ENCODE peak calls at places on chromosomes 2 and 18, in eight cellular contexts. One of them, this sample, is unnamed.

GRCh38 chr2:223590964-223591363 is 11.2 kb downstream of the SCG2 start:
- DNase-seq in M059J: no peak
- DNase-seq in MCF 10A: no peak
- DNase-seq in activated T-cell treated with anti-CD3 and anti-CD28 coated beads, Interleukin-2, amount 50 U/mL, for 1 hour: no peak
- DNase-seq in CD8-positive, alpha-beta T cell: no peak
- DNase-seq in stimulated activated CD4-positive, alpha-beta T cell treated with anti-CD3 and anti-CD28 coated beads, Interleukin-1b, Interleukin-23, amount 100 ng/mL, for 24 hours: no peak
- DNase-seq in choroid plexus epithelial cell: peak
- DNase-seq in NCI-H1417 treated with DMSO at 0.1 percent for 48 hours: no peak
- DNase-seq in this sample: no peak

GRCh38 chr2:46286715-46287114 is 10.5 kb upstream of the EPAS1 start:
- DNase-seq in M059J: no peak
- DNase-seq in MCF 10A: no peak
- DNase-seq in activated T-cell treated with anti-CD3 and anti-CD28 coated beads, Interleukin-2, amount 50 U/mL, for 1 hour: no peak
- DNase-seq in CD8-positive, alpha-beta T cell: no peak
- DNase-seq in stimulated activated CD4-positive, alpha-beta T cell treated with anti-CD3 and anti-CD28 coated beads, Interleukin-1b, Interleukin-23, amount 100 ng/mL, for 24 hours: no peak
- DNase-seq in choroid plexus epithelial cell: no peak
- DNase-seq in NCI-H1417 treated with DMSO at 0.1 percent for 48 hours: no peak
- DNase-seq in this sample: no peak

GRCh38 chr2:238552226-238552625 is 125.5 kb downstream of the ASB1 start:
- DNase-seq in M059J: no peak
- DNase-seq in MCF 10A: no peak
- DNase-seq in activated T-cell treated with anti-CD3 and anti-CD28 coated beads, Interleukin-2, amount 50 U/mL, for 1 hour: no peak
- DNase-seq in CD8-positive, alpha-beta T cell: no peak
- DNase-seq in stimulated activated CD4-positive, alpha-beta T cell treated with anti-CD3 and anti-CD28 coated beads, Interleukin-1b, Interleukin-23, amount 100 ng/mL, for 24 hours: no peak
- DNase-seq in choroid plexus epithelial cell: no peak
- DNase-seq in NCI-H1417 treated with DMSO at 0.1 percent for 48 hours: no peak
- DNase-seq in this sample: no peak

GRCh38 chr18:70397259-70397925 is 108.5 kb downstream of the SOCS6 start:
- DNase-seq in M059J: peak
- DNase-seq in MCF 10A: no peak
- DNase-seq in activated T-cell treated with anti-CD3 and anti-CD28 coated beads, Interleukin-2, amount 50 U/mL, for 1 hour: no peak
- DNase-seq in CD8-positive, alpha-beta T cell: no peak
- DNase-seq in stimulated activated CD4-positive, alpha-beta T cell treated with anti-CD3 and anti-CD28 coated beads, Interleukin-1b, Interleukin-23, amount 100 ng/mL, for 24 hours: no peak
- DNase-seq in choroid plexus epithelial cell: no peak
- DNase-seq in NCI-H1417 treated with DMSO at 0.1 percent for 48 hours: no peak
- DNase-seq in this sample: no peak

GRCh38 chr2:177724398-177725287 is 332.1 kb downstream of the AGPS start:
- DNase-seq in M059J: peak
- DNase-seq in MCF 10A: peak
- DNase-seq in activated T-cell treated with anti-CD3 and anti-CD28 coated beads, Interleukin-2, amount 50 U/mL, for 1 hour: peak
- DNase-seq in CD8-positive, alpha-beta T cell: peak
- DNase-seq in stimulated activated CD4-positive, alpha-beta T cell treated with anti-CD3 and anti-CD28 coated beads, Interleukin-1b, Interleukin-23, amount 100 ng/mL, for 24 hours: peak
- DNase-seq in choroid plexus epithelial cell: peak
- DNase-seq in NCI-H1417 treated with DMSO at 0.1 percent for 48 hours: no peak
- DNase-seq in this sample: no peak

GRCh38 chr2:21103274-21103891 is 20.4 kb upstream of the TDRD15 start:
- DNase-seq in M059J: no peak
- DNase-seq in MCF 10A: no peak
- DNase-seq in activated T-cell treated with anti-CD3 and anti-CD28 coated beads, Interleukin-2, amount 50 U/mL, for 1 hour: no peak
- DNase-seq in CD8-positive, alpha-beta T cell: no peak
- DNase-seq in stimulated activated CD4-positive, alpha-beta T cell treated with anti-CD3 and anti-CD28 coated beads, Interleukin-1b, Interleukin-23, amount 100 ng/mL, for 24 hours: no peak
- DNase-seq in choroid plexus epithelial cell: no peak
- DNase-seq in NCI-H1417 treated with DMSO at 0.1 percent for 48 hours: no peak
- DNase-seq in this sample: no peak

GRCh38 chr2:38515155-38516074 is 87.3 kb downstream of the HNRNPLL start:
- DNase-seq in M059J: no peak
- DNase-seq in MCF 10A: peak
- DNase-seq in activated T-cell treated with anti-CD3 and anti-CD28 coated beads, Interleukin-2, amount 50 U/mL, for 1 hour: no peak
- DNase-seq in CD8-positive, alpha-beta T cell: no peak
- DNase-seq in stimulated activated CD4-positive, alpha-beta T cell treated with anti-CD3 and anti-CD28 coated beads, Interleukin-1b, Interleukin-23, amount 100 ng/mL, for 24 hours: no peak
- DNase-seq in choroid plexus epithelial cell: peak
- DNase-seq in NCI-H1417 treated with DMSO at 0.1 percent for 48 hours: no peak
- DNase-seq in this sample: no peak

GRCh38 chr2:174957049-174957448 is 48.1 kb downstream of the CHN1 start:
- DNase-seq in M059J: peak
- DNase-seq in MCF 10A: no peak
- DNase-seq in activated T-cell treated with anti-CD3 and anti-CD28 coated beads, Interleukin-2, amount 50 U/mL, for 1 hour: no peak
- DNase-seq in CD8-positive, alpha-beta T cell: no peak
- DNase-seq in stimulated activated CD4-positive, alpha-beta T cell treated with anti-CD3 and anti-CD28 coated beads, Interleukin-1b, Interleukin-23, amount 100 ng/mL, for 24 hours: no peak
- DNase-seq in choroid plexus epithelial cell: peak
- DNase-seq in NCI-H1417 treated with DMSO at 0.1 percent for 48 hours: no peak
- DNase-seq in this sample: no peak

GRCh38 chr18:79825913-79826312 is 28.2 kb downstream of the KCNG2 start:
- DNase-seq in M059J: no peak
- DNase-seq in MCF 10A: no peak
- DNase-seq in activated T-cell treated with anti-CD3 and anti-CD28 coated beads, Interleukin-2, amount 50 U/mL, for 1 hour: no peak
- DNase-seq in CD8-positive, alpha-beta T cell: no peak
- DNase-seq in stimulated activated CD4-positive, alpha-beta T cell treated with anti-CD3 and anti-CD28 coated beads, Interleukin-1b, Interleukin-23, amount 100 ng/mL, for 24 hours: no peak
- DNase-seq in choroid plexus epithelial cell: no peak
- DNase-seq in NCI-H1417 treated with DMSO at 0.1 percent for 48 hours: no peak
- DNase-seq in this sample: no peak

GRCh38 chr2:161239416-161240109 is 68.7 kb upstream of the PSMD14 start:
- DNase-seq in M059J: no peak
- DNase-seq in MCF 10A: no peak
- DNase-seq in activated T-cell treated with anti-CD3 and anti-CD28 coated beads, Interleukin-2, amount 50 U/mL, for 1 hour: no peak
- DNase-seq in CD8-positive, alpha-beta T cell: no peak
- DNase-seq in stimulated activated CD4-positive, alpha-beta T cell treated with anti-CD3 and anti-CD28 coated beads, Interleukin-1b, Interleukin-23, amount 100 ng/mL, for 24 hours: no peak
- DNase-seq in choroid plexus epithelial cell: no peak
- DNase-seq in NCI-H1417 treated with DMSO at 0.1 percent for 48 hours: no peak
- DNase-seq in this sample: no peak

GRCh38 chr2:95315801-95316411 is 18.8 kb downstream of the KCNIP3 start:
- DNase-seq in M059J: peak
- DNase-seq in MCF 10A: peak
- DNase-seq in activated T-cell treated with anti-CD3 and anti-CD28 coated beads, Interleukin-2, amount 50 U/mL, for 1 hour: no peak
- DNase-seq in CD8-positive, alpha-beta T cell: no peak
- DNase-seq in stimulated activated CD4-positive, alpha-beta T cell treated with anti-CD3 and anti-CD28 coated beads, Interleukin-1b, Interleukin-23, amount 100 ng/mL, for 24 hours: no peak
- DNase-seq in choroid plexus epithelial cell: peak
- DNase-seq in NCI-H1417 treated with DMSO at 0.1 percent for 48 hours: no peak
- DNase-seq in this sample: no peak

GRCh38 chr2:25617948-25618646 is 55.3 kb downstream of the DTNB start:
- DNase-seq in M059J: peak
- DNase-seq in MCF 10A: peak
- DNase-seq in activated T-cell treated with anti-CD3 and anti-CD28 coated beads, Interleukin-2, amount 50 U/mL, for 1 hour: no peak
- DNase-seq in CD8-positive, alpha-beta T cell: no peak
- DNase-seq in stimulated activated CD4-positive, alpha-beta T cell treated with anti-CD3 and anti-CD28 coated beads, Interleukin-1b, Interleukin-23, amount 100 ng/mL, for 24 hours: no peak
- DNase-seq in choroid plexus epithelial cell: peak
- DNase-seq in NCI-H1417 treated with DMSO at 0.1 percent for 48 hours: no peak
- DNase-seq in this sample: no peak

GRCh38 chr2:218671077-218671653 is 637 bp downstream of the RNF25 start:
- DNase-seq in M059J: peak
- DNase-seq in MCF 10A: peak
- DNase-seq in activated T-cell treated with anti-CD3 and anti-CD28 coated beads, Interleukin-2, amount 50 U/mL, for 1 hour: no peak
- DNase-seq in CD8-positive, alpha-beta T cell: no peak
- DNase-seq in stimulated activated CD4-positive, alpha-beta T cell treated with anti-CD3 and anti-CD28 coated beads, Interleukin-1b, Interleukin-23, amount 100 ng/mL, for 24 hours: no peak
- DNase-seq in choroid plexus epithelial cell: peak
- DNase-seq in NCI-H1417 treated with DMSO at 0.1 percent for 48 hours: no peak
- DNase-seq in this sample: no peak

GRCh38 chr2:224165901-224166319 is 126.8 kb upstream of the SERPINE2 start:
- DNase-seq in M059J: peak
- DNase-seq in MCF 10A: no peak
- DNase-seq in activated T-cell treated with anti-CD3 and anti-CD28 coated beads, Interleukin-2, amount 50 U/mL, for 1 hour: no peak
- DNase-seq in CD8-positive, alpha-beta T cell: no peak
- DNase-seq in stimulated activated CD4-positive, alpha-beta T cell treated with anti-CD3 and anti-CD28 coated beads, Interleukin-1b, Interleukin-23, amount 100 ng/mL, for 24 hours: no peak
- DNase-seq in choroid plexus epithelial cell: no peak
- DNase-seq in NCI-H1417 treated with DMSO at 0.1 percent for 48 hours: no peak
- DNase-seq in this sample: no peak

GRCh38 chr2:156565066-156565710 is 129.0 kb downstream of the GPD2 start:
- DNase-seq in M059J: peak
- DNase-seq in MCF 10A: no peak
- DNase-seq in activated T-cell treated with anti-CD3 and anti-CD28 coated beads, Interleukin-2, amount 50 U/mL, for 1 hour: no peak
- DNase-seq in CD8-positive, alpha-beta T cell: no peak
- DNase-seq in stimulated activated CD4-positive, alpha-beta T cell treated with anti-CD3 and anti-CD28 coated beads, Interleukin-1b, Interleukin-23, amount 100 ng/mL, for 24 hours: no peak
- DNase-seq in choroid plexus epithelial cell: peak
- DNase-seq in NCI-H1417 treated with DMSO at 0.1 percent for 48 hours: no peak
- DNase-seq in this sample: no peak

GRCh38 chr2:61727746-61728145 is 126.1 kb downstream of the FAM161A start:
- DNase-seq in M059J: peak
- DNase-seq in MCF 10A: peak
- DNase-seq in activated T-cell treated with anti-CD3 and anti-CD28 coated beads, Interleukin-2, amount 50 U/mL, for 1 hour: no peak
- DNase-seq in CD8-positive, alpha-beta T cell: no peak
- DNase-seq in stimulated activated CD4-positive, alpha-beta T cell treated with anti-CD3 and anti-CD28 coated beads, Interleukin-1b, Interleukin-23, amount 100 ng/mL, for 24 hours: no peak
- DNase-seq in choroid plexus epithelial cell: peak
- DNase-seq in NCI-H1417 treated with DMSO at 0.1 percent for 48 hours: no peak
- DNase-seq in this sample: no peak

GRCh38 chr2:204486855-204487254 is 58.4 kb upstream of the PARD3B start:
- DNase-seq in M059J: no peak
- DNase-seq in MCF 10A: peak
- DNase-seq in activated T-cell treated with anti-CD3 and anti-CD28 coated beads, Interleukin-2, amount 50 U/mL, for 1 hour: no peak
- DNase-seq in CD8-positive, alpha-beta T cell: no peak
- DNase-seq in stimulated activated CD4-positive, alpha-beta T cell treated with anti-CD3 and anti-CD28 coated beads, Interleukin-1b, Interleukin-23, amount 100 ng/mL, for 24 hours: no peak
- DNase-seq in choroid plexus epithelial cell: peak
- DNase-seq in NCI-H1417 treated with DMSO at 0.1 percent for 48 hours: no peak
- DNase-seq in this sample: no peak

GRCh38 chr2:113114224-113114945 is 13.0 kb upstream of the IL1RN start:
- DNase-seq in M059J: no peak
- DNase-seq in MCF 10A: no peak
- DNase-seq in activated T-cell treated with anti-CD3 and anti-CD28 coated beads, Interleukin-2, amount 50 U/mL, for 1 hour: no peak
- DNase-seq in CD8-positive, alpha-beta T cell: no peak
- DNase-seq in stimulated activated CD4-positive, alpha-beta T cell treated with anti-CD3 and anti-CD28 coated beads, Interleukin-1b, Interleukin-23, amount 100 ng/mL, for 24 hours: no peak
- DNase-seq in choroid plexus epithelial cell: no peak
- DNase-seq in NCI-H1417 treated with DMSO at 0.1 percent for 48 hours: no peak
- DNase-seq in this sample: peak

GRCh38 chr2:86243950-86244733 is 44.9 kb downstream of the MRPL35 start:
- DNase-seq in M059J: no peak
- DNase-seq in MCF 10A: no peak
- DNase-seq in activated T-cell treated with anti-CD3 and anti-CD28 coated beads, Interleukin-2, amount 50 U/mL, for 1 hour: no peak
- DNase-seq in CD8-positive, alpha-beta T cell: no peak
- DNase-seq in stimulated activated CD4-positive, alpha-beta T cell treated with anti-CD3 and anti-CD28 coated beads, Interleukin-1b, Interleukin-23, amount 100 ng/mL, for 24 hours: no peak
- DNase-seq in choroid plexus epithelial cell: no peak
- DNase-seq in NCI-H1417 treated with DMSO at 0.1 percent for 48 hours: no peak
- DNase-seq in this sample: no peak

GRCh38 chr2:174787485-174788205 is 23.4 kb upstream of the CHRNA1 start:
- DNase-seq in M059J: peak
- DNase-seq in MCF 10A: peak
- DNase-seq in activated T-cell treated with anti-CD3 and anti-CD28 coated beads, Interleukin-2, amount 50 U/mL, for 1 hour: peak
- DNase-seq in CD8-positive, alpha-beta T cell: no peak
- DNase-seq in stimulated activated CD4-positive, alpha-beta T cell treated with anti-CD3 and anti-CD28 coated beads, Interleukin-1b, Interleukin-23, amount 100 ng/mL, for 24 hours: no peak
- DNase-seq in choroid plexus epithelial cell: peak
- DNase-seq in NCI-H1417 treated with DMSO at 0.1 percent for 48 hours: no peak
- DNase-seq in this sample: peak

GRCh38 chr2:138615257-138615656 is 113.7 kb downstream of the SPOPL start:
- DNase-seq in M059J: peak
- DNase-seq in MCF 10A: peak
- DNase-seq in activated T-cell treated with anti-CD3 and anti-CD28 coated beads, Interleukin-2, amount 50 U/mL, for 1 hour: no peak
- DNase-seq in CD8-positive, alpha-beta T cell: no peak
- DNase-seq in stimulated activated CD4-positive, alpha-beta T cell treated with anti-CD3 and anti-CD28 coated beads, Interleukin-1b, Interleukin-23, amount 100 ng/mL, for 24 hours: no peak
- DNase-seq in choroid plexus epithelial cell: peak
- DNase-seq in NCI-H1417 treated with DMSO at 0.1 percent for 48 hours: no peak
- DNase-seq in this sample: no peak

GRCh38 chr18:79634186-79634585 is 45.4 kb upstream of the CTDP1 start:
- DNase-seq in M059J: no peak
- DNase-seq in MCF 10A: no peak
- DNase-seq in activated T-cell treated with anti-CD3 and anti-CD28 coated beads, Interleukin-2, amount 50 U/mL, for 1 hour: no peak
- DNase-seq in CD8-positive, alpha-beta T cell: no peak
- DNase-seq in stimulated activated CD4-positive, alpha-beta T cell treated with anti-CD3 and anti-CD28 coated beads, Interleukin-1b, Interleukin-23, amount 100 ng/mL, for 24 hours: no peak
- DNase-seq in choroid plexus epithelial cell: no peak
- DNase-seq in NCI-H1417 treated with DMSO at 0.1 percent for 48 hours: no peak
- DNase-seq in this sample: no peak

GRCh38 chr18:48679236-48679635 is 140.4 kb downstream of the CTIF start:
- DNase-seq in M059J: peak
- DNase-seq in MCF 10A: no peak
- DNase-seq in activated T-cell treated with anti-CD3 and anti-CD28 coated beads, Interleukin-2, amount 50 U/mL, for 1 hour: no peak
- DNase-seq in CD8-positive, alpha-beta T cell: no peak
- DNase-seq in stimulated activated CD4-positive, alpha-beta T cell treated with anti-CD3 and anti-CD28 coated beads, Interleukin-1b, Interleukin-23, amount 100 ng/mL, for 24 hours: no peak
- DNase-seq in choroid plexus epithelial cell: no peak
- DNase-seq in NCI-H1417 treated with DMSO at 0.1 percent for 48 hours: no peak
- DNase-seq in this sample: no peak

GRCh38 chr2:134235771-134236170 is 18.1 kb upstream of the MGAT5 start:
- DNase-seq in M059J: no peak
- DNase-seq in MCF 10A: no peak
- DNase-seq in activated T-cell treated with anti-CD3 and anti-CD28 coated beads, Interleukin-2, amount 50 U/mL, for 1 hour: no peak
- DNase-seq in CD8-positive, alpha-beta T cell: no peak
- DNase-seq in stimulated activated CD4-positive, alpha-beta T cell treated with anti-CD3 and anti-CD28 coated beads, Interleukin-1b, Interleukin-23, amount 100 ng/mL, for 24 hours: no peak
- DNase-seq in choroid plexus epithelial cell: peak
- DNase-seq in NCI-H1417 treated with DMSO at 0.1 percent for 48 hours: no peak
- DNase-seq in this sample: no peak

GRCh38 chr2:67036446-67036845 is 360.7 kb upstream of the ETAA1 start:
- DNase-seq in M059J: no peak
- DNase-seq in MCF 10A: no peak
- DNase-seq in activated T-cell treated with anti-CD3 and anti-CD28 coated beads, Interleukin-2, amount 50 U/mL, for 1 hour: no peak
- DNase-seq in CD8-positive, alpha-beta T cell: no peak
- DNase-seq in stimulated activated CD4-positive, alpha-beta T cell treated with anti-CD3 and anti-CD28 coated beads, Interleukin-1b, Interleukin-23, amount 100 ng/mL, for 24 hours: no peak
- DNase-seq in choroid plexus epithelial cell: no peak
- DNase-seq in NCI-H1417 treated with DMSO at 0.1 percent for 48 hours: no peak
- DNase-seq in this sample: no peak

GRCh38 chr2:10220516-10221391 is 82.0 kb upstream of the HPCAL1 start:
- DNase-seq in M059J: peak
- DNase-seq in MCF 10A: peak
- DNase-seq in activated T-cell treated with anti-CD3 and anti-CD28 coated beads, Interleukin-2, amount 50 U/mL, for 1 hour: no peak
- DNase-seq in CD8-positive, alpha-beta T cell: no peak
- DNase-seq in stimulated activated CD4-positive, alpha-beta T cell treated with anti-CD3 and anti-CD28 coated beads, Interleukin-1b, Interleukin-23, amount 100 ng/mL, for 24 hours: no peak
- DNase-seq in choroid plexus epithelial cell: peak
- DNase-seq in NCI-H1417 treated with DMSO at 0.1 percent for 48 hours: no peak
- DNase-seq in this sample: no peak

GRCh38 chr18:64972545-64972944 is 778.3 kb upstream of the CDH7 start:
- DNase-seq in M059J: no peak
- DNase-seq in MCF 10A: peak
- DNase-seq in activated T-cell treated with anti-CD3 and anti-CD28 coated beads, Interleukin-2, amount 50 U/mL, for 1 hour: no peak
- DNase-seq in CD8-positive, alpha-beta T cell: no peak
- DNase-seq in stimulated activated CD4-positive, alpha-beta T cell treated with anti-CD3 and anti-CD28 coated beads, Interleukin-1b, Interleukin-23, amount 100 ng/mL, for 24 hours: no peak
- DNase-seq in choroid plexus epithelial cell: no peak
- DNase-seq in NCI-H1417 treated with DMSO at 0.1 percent for 48 hours: no peak
- DNase-seq in this sample: no peak

GRCh38 chr2:62192811-62193210 is 3.1 kb upstream of the B3GNT2 start:
- DNase-seq in M059J: no peak
- DNase-seq in MCF 10A: no peak
- DNase-seq in activated T-cell treated with anti-CD3 and anti-CD28 coated beads, Interleukin-2, amount 50 U/mL, for 1 hour: no peak
- DNase-seq in CD8-positive, alpha-beta T cell: no peak
- DNase-seq in stimulated activated CD4-positive, alpha-beta T cell treated with anti-CD3 and anti-CD28 coated beads, Interleukin-1b, Interleukin-23, amount 100 ng/mL, for 24 hours: no peak
- DNase-seq in choroid plexus epithelial cell: no peak
- DNase-seq in NCI-H1417 treated with DMSO at 0.1 percent for 48 hours: no peak
- DNase-seq in this sample: no peak

GRCh38 chr2:164920430-164920829 is 34.9 kb downstream of the SLC38A11 start:
- DNase-seq in M059J: peak
- DNase-seq in MCF 10A: peak
- DNase-seq in activated T-cell treated with anti-CD3 and anti-CD28 coated beads, Interleukin-2, amount 50 U/mL, for 1 hour: no peak
- DNase-seq in CD8-positive, alpha-beta T cell: no peak
- DNase-seq in stimulated activated CD4-positive, alpha-beta T cell treated with anti-CD3 and anti-CD28 coated beads, Interleukin-1b, Interleukin-23, amount 100 ng/mL, for 24 hours: no peak
- DNase-seq in choroid plexus epithelial cell: peak
- DNase-seq in NCI-H1417 treated with DMSO at 0.1 percent for 48 hours: no peak
- DNase-seq in this sample: no peak

GRCh38 chr2:145020139-145020538 is 500.2 kb upstream of the ZEB2 start:
- DNase-seq in M059J: no peak
- DNase-seq in MCF 10A: no peak
- DNase-seq in activated T-cell treated with anti-CD3 and anti-CD28 coated beads, Interleukin-2, amount 50 U/mL, for 1 hour: no peak
- DNase-seq in CD8-positive, alpha-beta T cell: no peak
- DNase-seq in stimulated activated CD4-positive, alpha-beta T cell treated with anti-CD3 and anti-CD28 coated beads, Interleukin-1b, Interleukin-23, amount 100 ng/mL, for 24 hours: no peak
- DNase-seq in choroid plexus epithelial cell: no peak
- DNase-seq in NCI-H1417 treated with DMSO at 0.1 percent for 48 hours: no peak
- DNase-seq in this sample: no peak